ENCODE peak calls at places on chromosomes 5 and 9, in four cellular contexts. Q, N, T and F are unnamed samples.

GRCh38 chr5:105218018-105218417 is 1655.4 kb upstream of the NUDT12 start:
- DNase-seq in Q (no peak), N (no peak), T (no peak), F (no peak)

GRCh38 chr5:115439042-115439441 is 105.5 kb downstream of the FEM1C start:
- DNase-seq in Q (no peak), N (no peak), T (no peak), F (no peak)

GRCh38 chr9:109166771-109167601 is at the start of gene FRRS1L:
- DNase-seq in Q (peak), N (no peak), T (no peak), F (no peak)

GRCh38 chr9:94149696-94150095 is 65.4 kb downstream of the PTPDC1 start:
- DNase-seq in Q (no peak), N (no peak), T (no peak), F (no peak)

GRCh38 chr5:88515881-88516819 is 247.5 kb upstream of the TMEM161B start:
- DNase-seq in Q (no peak), N (no peak), T (no peak), F (no peak)

GRCh38 chr5:35029333-35029732 is 18.4 kb downstream of the AGXT2 start:
- DNase-seq in Q (no peak), N (no peak), T (no peak), F (no peak)

GRCh38 chr5:171397599-171397998 is 9.9 kb downstream of the NPM1 start:
- DNase-seq in Q (no peak), N (no peak), T (no peak), F (no peak)

GRCh38 chr5:129496410-129496809 is 36.3 kb downstream of the ADAMTS19 start:
- DNase-seq in Q (no peak), N (no peak), T (no peak), F (no peak)

GRCh38 chr9:120941046-120941770 is 14.6 kb upstream of the TRAF1 start:
- DNase-seq in Q (no peak), N (no peak), T (no peak), F (no peak)

GRCh38 chr9:126860077-126860756 is at the start of gene ZBTB34:
- DNase-seq in Q (peak), N (peak), T (peak), F (peak)

GRCh38 chr9:16986441-16987387 is 116.2 kb upstream of the BNC2 start:
- DNase-seq in Q (no peak), N (no peak), T (no peak), F (no peak)

GRCh38 chr9:9612270-9612669 is 1000.5 kb downstream of the PTPRD start:
- DNase-seq in Q (no peak), N (no peak), T (no peak), F (no peak)

GRCh38 chr5:176425138-176425537 is 8.8 kb upstream of the CLTB start:
- DNase-seq in Q (no peak), N (no peak), T (no peak), F (no peak)

GRCh38 chr9:130847306-130848217 is 12.5 kb downstream of the ABL1 start:
- DNase-seq in Q (no peak), N (no peak), T (no peak), F (no peak)

GRCh38 chr9:98031935-98032334 is 24.6 kb upstream of the NANS start:
- DNase-seq in Q (no peak), N (no peak), T (no peak), F (no peak)

GRCh38 chr9:98873535-98874432 is 66.3 kb downstream of the GALNT12 start:
- DNase-seq in Q (peak), N (no peak), T (no peak), F (no peak)

GRCh38 chr5:153400931-153401330 is 89.5 kb upstream of the GRIA1 start:
- DNase-seq in Q (no peak), N (no peak), T (no peak), F (no peak)

GRCh38 chr5:11656940-11657339 is 247.3 kb downstream of the CTNND2 start:
- DNase-seq in Q (no peak), N (no peak), T (no peak), F (no peak)

GRCh38 chr9:19618816-19619215 is 170.0 kb downstream of the SLC24A2 start:
- DNase-seq in Q (no peak), N (no peak), T (no peak), F (no peak)

GRCh38 chr9:105930007-105930627 is 235.8 kb downstream of the TMEM38B start:
- DNase-seq in Q (no peak), N (no peak), T (no peak), F (no peak)

GRCh38 chr5:172985596-172985995 is 2.0 kb downstream of the ATP6V0E1 start:
- DNase-seq in Q (no peak), N (no peak), T (no peak), F (no peak)

GRCh38 chr9:83992407-83992806 is 11.8 kb downstream of the RMI1 start:
- DNase-seq in Q (no peak), N (no peak), T (no peak), F (no peak)

GRCh38 chr5:150272531-150272930 is 17.0 kb downstream of the CAMK2A start:
- DNase-seq in Q (peak), N (no peak), T (no peak), F (peak)